ENCODE peak calls at places on chromosomes 11 and 22, in four cellular contexts. A is cardiac fibroblast, D is fibroblast of the aortic adventitia, T is tibial artery. Q is an unnamed sample.
A peak's percentile ranks its signal among the peaks of the same experiment; 100 is the strongest.

GRCh38 chr11:117554601-117555333 is 227.1 kb downstream of the CEP164 start:
- DNase-seq in A (no peak), D (no peak), T (no peak), Q (no peak)

GRCh38 chr22:46791201-46791731 is 28.8 kb downstream of the TBC1D22A start:
- DNase-seq in A (peak; percentile 27), D (peak; percentile 59), T (peak; percentile 50), Q (peak; percentile 52)

GRCh38 chr11:13184295-13184794 is 93.2 kb upstream of the BMAL1 start:
- DNase-seq in T (no peak), D (peak; percentile 15), A (no peak), Q (no peak)

GRCh38 chr11:58059011-58059358 is 28.2 kb downstream of the OR6Q1 start:
- DNase-seq in A (peak; percentile 90), D (peak; percentile 96), T (no peak), Q (peak; percentile 92)

GRCh38 chr11:66864172-66864901 is 7.5 kb downstream of the LRFN4 start:
- DNase-seq in A (no peak), D (no peak), T (no peak), Q (no peak)

GRCh38 chr11:86176165-86176884 is 68.2 kb upstream of the EED start:
- DNase-seq in T (no peak), A (peak; percentile 49), D (peak; percentile 68), Q (peak; percentile 20)

GRCh38 chr22:37517826-37518450 is 1.3 kb downstream of the CARD10 start:
- DNase-seq in A (no peak), T (no peak), D (no peak), Q (no peak)

GRCh38 chr22:19801340-19802000 is 40.9 kb downstream of the TBX1 start:
- DNase-seq in T (no peak), D (peak; percentile 85), A (no peak), Q (peak; percentile 85)

GRCh38 chr11:12761029-12761428 is 86.8 kb downstream of the TEAD1 start:
- DNase-seq in D (peak; percentile 34), A (peak; percentile 60), T (no peak), Q (no peak)

GRCh38 chr22:49880281-49880680 is 26.6 kb downstream of the ZBED4 start:
- DNase-seq in D (no peak), A (no peak), T (no peak), Q (no peak)

GRCh38 chr11:46890665-46891064 is 27.7 kb downstream of the LRP4 start:
- DNase-seq in T (no peak), D (peak; percentile 4), A (no peak), Q (peak; percentile 10)

GRCh38 chr11:9473408-9473807 is 12.6 kb downstream of the ZNF143 start:
- DNase-seq in T (no peak), A (no peak), D (no peak), Q (no peak)

GRCh38 chr22:45608763-45609180 is 62.9 kb upstream of the ATXN10 start:
- DNase-seq in T (no peak), D (peak; percentile 53), A (no peak), Q (peak; percentile 85)

GRCh38 chr22:23401111-23401909 is 178.8 kb downstream of the IGLL1 start:
- DNase-seq in A (peak; percentile 14), T (no peak), D (peak; percentile 25), Q (peak; percentile 70)

GRCh38 chr11:10351768-10352641 is 47.1 kb downstream of the ADM start:
- DNase-seq in D (peak; percentile 86), A (peak; percentile 85), T (no peak), Q (peak; percentile 84)

GRCh38 chr11:35237860-35238715 is 99.1 kb downstream of the CD44 start:
- DNase-seq in T (peak; percentile 25), D (no peak), A (peak; percentile 40), Q (no peak)

GRCh38 chr11:6443269-6444003 is 2.6 kb upstream of the HPX start:
- DNase-seq in A (peak; percentile 76), T (peak; percentile 37), D (peak; percentile 61), Q (peak; percentile 56)

GRCh38 chr11:22331771-22332170 is 6.4 kb upstream of the SLC17A6 start:
- DNase-seq in D (no peak), A (no peak), T (no peak), Q (no peak)

GRCh38 chr11:2570211-2570811 is 125.5 kb downstream of the KCNQ1 start:
- DNase-seq in D (no peak), A (no peak), T (no peak), Q (no peak)

GRCh38 chr22:40648386-40648785 is 11.9 kb upstream of the MRTFA start:
- DNase-seq in A (no peak), D (no peak), T (no peak), Q (no peak)

GRCh38 chr22:23070418-23071162 is at the start of gene GNAZ:
- DNase-seq in D (no peak), A (no peak), T (no peak), Q (no peak)

GRCh38 chr22:37650463-37651136 is 7.9 kb upstream of the PDXP start:
- DNase-seq in T (no peak), D (no peak), A (no peak), Q (no peak)

GRCh38 chr11:1746516-1746931 is 3.9 kb downstream of the IFITM10 start:
- DNase-seq in A (no peak), D (no peak), T (no peak), Q (no peak)

GRCh38 chr11:75867778-75868374 is 52.9 kb downstream of the UVRAG start:
- DNase-seq in D (peak; percentile 77), A (peak; percentile 68), T (no peak), Q (peak; percentile 52)

GRCh38 chr11:75873417-75874148 is 58.6 kb downstream of the UVRAG start:
- DNase-seq in T (no peak), A (no peak), D (peak; percentile 23), Q (no peak)

GRCh38 chr11:75869661-75870455 is 54.8 kb downstream of the UVRAG start:
- DNase-seq in D (no peak), A (no peak), T (no peak), Q (no peak)

GRCh38 chr11:75872887-75873416 is 57.9 kb downstream of the UVRAG start:
- DNase-seq in A (no peak), D (no peak), T (no peak), Q (no peak)

DNA sequence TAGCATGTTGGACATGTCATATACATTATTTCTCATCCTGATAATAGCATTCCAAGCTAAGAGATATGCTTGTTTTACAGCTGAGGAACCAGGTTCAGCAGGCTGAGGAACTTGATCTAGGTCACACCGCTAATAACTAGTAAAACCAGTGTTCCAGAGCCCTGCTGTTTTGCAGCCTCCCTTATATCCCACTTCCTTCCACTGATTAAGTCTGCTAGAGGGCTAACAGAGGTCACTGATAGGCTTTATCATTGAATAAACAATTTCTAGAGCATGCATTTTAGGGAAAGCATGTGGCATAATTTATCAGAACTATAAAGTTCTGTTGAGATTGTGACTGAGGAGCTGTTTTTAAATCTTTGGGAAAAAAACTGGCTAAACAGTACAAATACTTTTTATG is 54.0 kb downstream of the UVRAG start:
- DNase-seq in D (no peak), A (no peak), T (no peak), Q (no peak)
- TF ChIP-seq CTCF in D (no peak), A (no peak), T (no peak), Q (no peak)

GRCh38 chr22:48588881-48589450 is 1238.7 kb downstream of the BRD1 start:
- DNase-seq in D (no peak), A (no peak), T (no peak), Q (no peak)

GRCh38 chr22:48585916-48586798 is 1241.5 kb downstream of the BRD1 start:
- DNase-seq in A (no peak), D (no peak), T (no peak), Q (no peak)

GRCh38 chr22:48588151-48588880 is 1239.4 kb downstream of the BRD1 start:
- DNase-seq in A (no peak), T (no peak), D (no peak), Q (no peak)

GRCh38 chr22:48587236-48587865 is 1240.3 kb downstream of the BRD1 start:
- DNase-seq in D (no peak), T (no peak), A (no peak), Q (no peak)

DNA sequence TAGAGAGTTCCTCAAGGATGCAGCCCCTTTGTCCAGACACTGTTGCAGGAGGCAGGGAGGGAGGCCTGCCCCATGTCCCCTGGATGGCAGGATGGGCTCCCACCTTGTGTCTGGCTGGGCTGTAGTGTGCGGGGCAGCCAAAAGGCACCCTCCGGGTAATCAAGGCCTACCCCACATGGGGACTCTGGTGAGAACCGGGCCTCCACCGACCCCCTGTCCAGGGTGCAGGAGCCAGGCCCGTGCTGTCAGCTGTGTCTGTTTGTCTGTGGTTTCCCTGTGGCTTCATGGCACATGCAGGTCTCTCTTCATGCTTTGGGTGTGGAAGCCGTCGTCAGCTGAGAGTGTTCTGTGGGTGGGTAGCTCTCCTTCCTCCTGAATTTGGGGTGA is 1240.9 kb downstream of the BRD1 start:
- DNase-seq in D (no peak), T (no peak), A (no peak), Q (no peak)
- H3K4me3 ChIP-seq in D (no peak overlapping the region), T (no peak overlapping the region), A (no peak overlapping the region), Q (no peak overlapping the region)

GRCh38 chr11:96122601-96123044 is 198.7 kb upstream of the MTMR2 start:
- DNase-seq in A (no peak), T (no peak), D (no peak), Q (no peak)
- TF ChIP-seq CTCF in A (no peak), T (no peak), D (no peak), Q (no peak)

DNA sequence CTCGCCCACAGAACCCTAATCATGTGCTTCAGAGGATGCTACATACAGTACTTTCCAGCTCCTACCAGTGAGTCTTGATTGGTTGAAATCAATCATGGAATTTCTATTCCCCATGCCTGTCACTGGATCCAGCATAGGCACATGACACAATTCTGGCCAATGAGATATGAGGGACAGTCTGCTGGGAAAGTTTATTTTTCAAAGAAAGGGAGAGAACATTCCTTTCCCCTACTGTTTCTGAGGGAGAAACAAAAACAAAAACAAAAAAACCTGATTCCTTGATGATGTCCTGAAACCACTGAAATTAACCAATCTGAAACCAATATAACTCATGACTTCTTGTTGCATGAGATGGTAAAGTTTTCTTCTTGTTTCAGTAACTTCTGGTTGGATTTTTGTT is 3.3 kb upstream of the RCN1 start:
- DNase-seq in T (no peak), D (peak; percentile 62), A (peak; percentile 85), Q (peak; percentile 75)
- H3K4me3 ChIP-seq in T (no peak overlapping the region), D (peak overlapping the region; percentile 47), A (peak overlapping the region; percentile 22), Q (no peak overlapping the region)